ENCODE peak calls at places on chromosomes 6 and 20, in six cellular contexts. O is Daoy; N is neuronal stem cell; P is HS-27A; Y is activated effector memory CD4-positive, alpha-beta T cell treated with anti-CD3 and anti-CD28 coated beads, Interleukin-2, amount 50 U/mL, for 16 hours; F is H54. M is an unnamed sample.

GRCh38 chr20:54013397-54013941 is 56.9 kb downstream of the BCAS1 start:
- DNase-seq in O (no peak), N (no peak), P (no peak), Y (no peak), F (no peak), M (no peak)

GRCh38 chr6:152745509-152746171 is 5.0 kb upstream of the VIP start:
- DNase-seq in O (no peak), N (no peak), P (no peak), Y (no peak), F (no peak), M (no peak)

GRCh38 chr6:72374864-72375263 is 247.0 kb upstream of the KCNQ5 start:
- DNase-seq in O (peak), N (peak), P (no peak), Y (no peak), F (no peak), M (no peak)

GRCh38 chr6:165663736-165664552 is 903 bp upstream of the PDE10A start:
- DNase-seq in O (peak), N (peak), P (no peak), Y (no peak), F (no peak), M (peak)

GRCh38 chr20:34271961-34272360 is 30.7 kb downstream of the ASIP start:
- DNase-seq in O (peak), N (no peak), P (peak), Y (no peak), F (no peak), M (peak)

GRCh38 chr6:3026811-3027626 is 27.3 kb downstream of the NQO2 start:
- DNase-seq in O (no peak), N (no peak), P (no peak), Y (peak), F (no peak), M (peak)

GRCh38 chr6:39466664-39467063 is 144.2 kb upstream of the KCNK16 start:
- DNase-seq in O (no peak), N (no peak), P (no peak), Y (no peak), F (no peak), M (no peak)

GRCh38 chr20:39057911-39058310 is 95.8 kb downstream of the DHX35 start:
- DNase-seq in O (no peak), N (no peak), P (no peak), Y (no peak), F (no peak), M (no peak)

GRCh38 chr6:104639671-104640070 is 220.0 kb downstream of the HACE1 start:
- DNase-seq in O (no peak), N (no peak), P (no peak), Y (no peak), F (no peak), M (peak)

GRCh38 chr6:123967900-123968299 is 164.2 kb downstream of the NKAIN2 start:
- DNase-seq in O (no peak), N (no peak), P (no peak), Y (no peak), F (no peak), M (no peak)

GRCh38 chr6:158662607-158663464 is 13.0 kb downstream of the SYTL3 start:
- DNase-seq in O (no peak), N (no peak), P (no peak), Y (no peak), F (no peak), M (no peak)

GRCh38 chr20:2509468-2509781 is 710 bp upstream of the ZNF343 start:
- DNase-seq in O (no peak), N (no peak), P (no peak), Y (no peak), F (no peak), M (no peak)

GRCh38 chr6:135913785-135914184 is 62.3 kb downstream of the PDE7B start:
- DNase-seq in O (no peak), N (no peak), P (no peak), Y (no peak), F (no peak), M (no peak)

GRCh38 chr20:44471481-44471882 is 4.2 kb upstream of the TTPAL start:
- DNase-seq in O (no peak), N (no peak), P (no peak), Y (no peak), F (no peak), M (peak)

GRCh38 chr6:94027374-94027773 is 608.0 kb upstream of the EPHA7 start:
- DNase-seq in O (no peak), N (no peak), P (no peak), Y (no peak), F (no peak), M (no peak)

GRCh38 chr6:116596815-116597214 is 19.5 kb upstream of the RSPH4A start:
- DNase-seq in O (no peak), N (peak), P (no peak), Y (no peak), F (no peak), M (peak)

GRCh38 chr6:40887079-40887822 is 151.8 kb downstream of the UNC5CL start:
- DNase-seq in O (no peak), N (no peak), P (no peak), Y (no peak), F (no peak), M (no peak)

GRCh38 chr6:106629859-106630163 is 433 bp downstream of the QRSL1 start:
- DNase-seq in O (no peak), N (no peak), P (no peak), Y (no peak), F (peak), M (no peak)

GRCh38 chr6:4069199-4069598 is 9.7 kb downstream of the FAM217A start:
- DNase-seq in O (no peak), N (no peak), P (no peak), Y (no peak), F (no peak), M (no peak)

GRCh38 chr6:169045486-169045885 is 208.2 kb downstream of the THBS2 start:
- DNase-seq in O (no peak), N (no peak), P (no peak), Y (no peak), F (no peak), M (no peak)

GRCh38 chr20:62246872-62247652 is 8.7 kb downstream of the OSBPL2 start:
- DNase-seq in O (no peak), N (no peak), P (no peak), Y (no peak), F (no peak), M (no peak)

GRCh38 chr6:31533455-31533841 is 4.7 kb downstream of the MCCD1 start:
- DNase-seq in O (no peak), N (no peak), P (no peak), Y (no peak), F (no peak), M (no peak)

GRCh38 chr6:15722731-15723130 is 59.9 kb upstream of the DTNBP1 start:
- DNase-seq in O (no peak), N (no peak), P (no peak), Y (no peak), F (no peak), M (no peak)

GRCh38 chr20:35111141-35111888 is 18.7 kb upstream of the TRPC4AP start:
- DNase-seq in O (peak), N (no peak), P (no peak), Y (no peak), F (peak), M (peak)

GRCh38 chr6:41371992-41372525 is 36.7 kb downstream of the NCR2 start:
- DNase-seq in O (peak), N (no peak), P (no peak), Y (no peak), F (no peak), M (peak)

GRCh38 chr6:35955521-35955920 is 34.6 kb upstream of the SRPK1 start:
- DNase-seq in O (no peak), N (no peak), P (no peak), Y (no peak), F (no peak), M (no peak)

GRCh38 chr20:59751075-59751711 is 146.9 kb downstream of the PHACTR3 start:
- DNase-seq in O (peak), N (peak), P (no peak), Y (no peak), F (peak), M (no peak)

GRCh38 chr20:25009218-25010145 is 16.9 kb upstream of the APMAP start:
- DNase-seq in O (peak), N (no peak), P (no peak), Y (peak), F (no peak), M (no peak)

GRCh38 chr6:137112067-137112355 is 61.4 kb downstream of the IL22RA2 start:
- DNase-seq in O (peak), N (no peak), P (peak), Y (no peak), F (peak), M (peak)

GRCh38 chr6:8794420-8794819 is 359.1 kb upstream of the SLC35B3 start:
- DNase-seq in O (no peak), N (no peak), P (no peak), Y (no peak), F (no peak), M (no peak)

GRCh38 chr6:72959821-72960220 is 265.5 kb downstream of the KHDC1L start:
- DNase-seq in O (no peak), N (no peak), P (no peak), Y (no peak), F (no peak), M (no peak)

GRCh38 chr6:75113446-75113845 is 92.4 kb downstream of the COL12A1 start:
- DNase-seq in O (no peak), N (no peak), P (no peak), Y (no peak), F (no peak), M (no peak)

GRCh38 chr6:53496797-53497196 is 48.1 kb downstream of the GCLC start:
- DNase-seq in O (peak), N (no peak), P (no peak), Y (no peak), F (peak), M (peak)

GRCh38 chr6:144468709-144469108 is 183.6 kb downstream of the UTRN start:
- DNase-seq in O (no peak), N (no peak), P (no peak), Y (no peak), F (no peak), M (no peak)